ENCODE peak calls at places on chromosomes 2 and 18, in eight cellular contexts. X, R, J, O, B, F, P and Q are unnamed samples.

GRCh38 chr2:241194811-241195210 is 6.3 kb downstream of the ANO7 start:
- DNase-seq in R (no peak), X (no peak), P (no peak), B (no peak), O (no peak), J (no peak), F (no peak), Q (no peak)

GRCh38 chr2:43175187-43175490 is 51.3 kb downstream of the ZFP36L2 start:
- DNase-seq in J (no peak), F (no peak), R (no peak), X (no peak), O (peak; percentile 31), P (no peak), B (peak; percentile 18), Q (no peak)

GRCh38 chr2:167127135-167127534 is 238.9 kb downstream of the XIRP2 start:
- DNase-seq in O (no peak), B (peak; percentile 42), J (no peak), R (no peak), F (no peak), P (no peak), X (no peak), Q (no peak)

GRCh38 chr18:11669271-11669947 is 19.7 kb upstream of the GNAL start:
- DNase-seq in R (no peak), B (no peak), P (no peak), X (no peak), O (no peak), J (no peak), F (no peak), Q (no peak)

GRCh38 chr2:129010262-129010661 is 691.6 kb upstream of the HS6ST1 start:
- DNase-seq in F (no peak), R (no peak), B (no peak), X (no peak), P (no peak), O (no peak), J (no peak), Q (no peak)

GRCh38 chr18:63111549-63112402 is 207.8 kb downstream of the BCL2 start:
- DNase-seq in J (no peak), O (no peak), F (no peak), X (peak; percentile 25), P (no peak), B (no peak), R (no peak), Q (no peak)

GRCh38 chr2:147649963-147650362 is 194.9 kb upstream of the ACVR2A start:
- DNase-seq in X (no peak), R (no peak), J (no peak), B (no peak), F (no peak), O (no peak), P (no peak), Q (no peak)

GRCh38 chr2:202577250-202578183 is 57.3 kb upstream of the FAM117B start:
- DNase-seq in P (no peak), O (no peak), R (no peak), X (no peak), B (no peak), J (no peak), F (no peak), Q (no peak)

GRCh38 chr2:30694286-30695055 is 112.8 kb downstream of the CAPN13 start:
- DNase-seq in O (no peak), P (no peak), R (no peak), J (no peak), F (no peak), B (no peak), X (no peak), Q (no peak)

GRCh38 chr2:47528874-47529273 is 125.9 kb downstream of the MSH2 start:
- DNase-seq in F (no peak), B (peak; percentile 32), X (no peak), J (no peak), R (no peak), O (no peak), P (no peak), Q (no peak)

GRCh38 chr18:48139427-48140347 is 209.2 kb upstream of the SMAD2 start:
- DNase-seq in F (no peak), O (peak; percentile 74), B (no peak), P (peak; percentile 93), J (no peak), X (peak; percentile 41), R (no peak), Q (no peak)

GRCh38 chr18:51321696-51322095 is 124.2 kb upstream of the MEX3C start:
- DNase-seq in O (no peak), P (no peak), X (no peak), B (no peak), F (no peak), J (no peak), R (no peak), Q (no peak)

GRCh38 chr2:239905884-239906654 is 119.1 kb downstream of the NDUFA10 start:
- DNase-seq in P (no peak), O (no peak), X (no peak), R (no peak), B (no peak), F (no peak), J (no peak), Q (no peak)

GRCh38 chr2:42296226-42296625 is 64.8 kb downstream of the COX7A2L start:
- DNase-seq in P (no peak), J (no peak), O (no peak), X (no peak), B (no peak), F (no peak), R (no peak), Q (no peak)

GRCh38 chr2:237057107-237057506 is 28.6 kb upstream of the COPS8 start:
- DNase-seq in O (no peak), B (no peak), P (no peak), X (no peak), F (no peak), J (no peak), R (no peak), Q (no peak)

GRCh38 chr2:153287109-153287801 is 191.3 kb downstream of the RPRM start:
- DNase-seq in J (no peak), O (no peak), P (no peak), X (no peak), F (no peak), B (no peak), R (no peak), Q (no peak)

GRCh38 chr18:48678237-48679115 is 139.6 kb downstream of the CTIF start:
- DNase-seq in R (no peak), O (no peak), B (no peak), P (no peak), F (no peak), J (no peak), X (no peak), Q (no peak)

GRCh38 chr2:27795868-27796277 is 24.4 kb downstream of the MRPL33 start:
- DNase-seq in J (peak; percentile 21), O (no peak), B (no peak), F (no peak), X (no peak), R (no peak), P (no peak), Q (no peak)